ENCODE peak calls at places on chromosomes 16 and 17, in six cellular contexts. I is progenitor cell of endocrine pancreas, M is OCI-LY7, N is fibroblast of lung, Z is foreskin keratinocyte, E is lower leg skin. F is an unnamed sample.

GRCh38 chr16:24273511-24273910 is 17.4 kb downstream of the CACNG3 start:
- DNase-seq in I (no peak), M (no peak), N (peak), Z (no peak), E (no peak), F (no peak)

GRCh38 chr16:80006175-80006895 is 405.8 kb upstream of the MAF start:
- DNase-seq in I (no peak), M (no peak), N (peak), Z (peak), E (no peak), F (no peak)

GRCh38 chr16:87671221-87671620 is 68.9 kb downstream of the JPH3 start:
- DNase-seq in I (no peak), M (no peak), N (no peak), Z (no peak), E (no peak), F (no peak)

GRCh38 chr17:35713069-35713728 is 18.2 kb upstream of the RASL10B start:
- DNase-seq in I (no peak), M (no peak), N (peak), Z (no peak), E (no peak), F (no peak)

GRCh38 chr17:69142473-69142802 is 743 bp upstream of the ABCA6 start:
- DNase-seq in I (no peak), M (no peak), N (peak), Z (no peak), E (no peak), F (no peak)

GRCh38 chr17:35315283-35315682 is 58.1 kb downstream of the SLFN11 start:
- DNase-seq in I (no peak), M (no peak), N (peak), Z (peak), E (no peak), F (no peak)

GRCh38 chr17:82227629-82228277 is 1.1 kb upstream of the SLC16A3 start:
- DNase-seq in I (no peak), M (no peak), N (no peak), Z (no peak), E (no peak), F (no peak)

GRCh38 chr16:19933740-19934139 is 49.1 kb upstream of the GPRC5B start:
- DNase-seq in I (no peak), M (no peak), N (no peak), Z (no peak), E (no peak), F (no peak)

GRCh38 chr16:29674188-29674587 is 4.8 kb upstream of the QPRT start:
- DNase-seq in I (no peak), M (no peak), N (peak), Z (no peak), E (no peak), F (no peak)

GRCh38 chr17:8818047-8818446 is 18.9 kb upstream of the MFSD6L start:
- DNase-seq in I (no peak), M (no peak), N (no peak), Z (no peak), E (peak), F (no peak)

GRCh38 chr16:49951568-49952195 is 73.3 kb upstream of the CNEP1R1 start:
- DNase-seq in I (no peak), M (no peak), N (no peak), Z (no peak), E (peak), F (no peak)

GRCh38 chr17:3609689-3610088 is 478 bp upstream of the TRPV1 start:
- DNase-seq in I (no peak), M (no peak), N (no peak), Z (no peak), E (no peak), F (no peak)

GRCh38 chr16:14353340-14353739 is 276.7 kb downstream of the PARN start:
- DNase-seq in I (no peak), M (peak), N (no peak), Z (no peak), E (no peak), F (no peak)

GRCh38 chr16:23679274-23679985 is 741 bp downstream of the PLK1 start:
- DNase-seq in I (no peak), M (peak), N (peak), Z (no peak), E (peak), F (no peak)

GRCh38 chr16:49150341-49150740 is 131.3 kb downstream of the CBLN1 start:
- DNase-seq in I (no peak), M (peak), N (no peak), Z (no peak), E (no peak), F (no peak)

GRCh38 chr16:4693956-4694663 is 748 bp downstream of the NUDT16L1 start:
- DNase-seq in I (no peak), M (peak), N (peak), Z (no peak), E (peak), F (no peak)

GRCh38 chr16:88706288-88706964 is at the start of the genes CTU2 and RNF166:
- DNase-seq in I (peak), M (peak), N (peak), Z (no peak), E (peak), F (peak)

GRCh38 chr16:22240023-22240697 is 34.1 kb downstream of the EEF2K start:
- DNase-seq in I (no peak), M (no peak), N (no peak), Z (no peak), E (no peak), F (no peak)

GRCh38 chr17:49076575-49077384 is 55.8 kb upstream of the B4GALNT2 start:
- DNase-seq in I (no peak), M (no peak), N (peak), Z (no peak), E (no peak), F (no peak)

GRCh38 chr16:22874394-22874793 is 60.4 kb downstream of the HS3ST2 start:
- DNase-seq in I (no peak), M (no peak), N (no peak), Z (no peak), E (peak), F (no peak)

GRCh38 chr17:83149326-83149725 is 69.9 kb downstream of the METRNL start:
- DNase-seq in I (no peak), M (no peak), N (no peak), Z (no peak), E (peak), F (no peak)

GRCh38 chr17:3887811-3888210 is 5.0 kb downstream of the CAMKK1 start:
- DNase-seq in I (no peak), M (no peak), N (no peak), Z (no peak), E (no peak), F (no peak)

GRCh38 chr17:10118788-10119130 is 79.6 kb downstream of the GAS7 start:
- DNase-seq in I (no peak), M (no peak), N (no peak), Z (no peak), E (no peak), F (no peak)

GRCh38 chr17:55268649-55269480 is 4.1 kb downstream of the HLF start:
- DNase-seq in I (no peak), M (no peak), N (no peak), Z (no peak), E (no peak), F (no peak)

GRCh38 chr17:74282587-74283370 is 8.7 kb downstream of the DNAI2 start:
- DNase-seq in I (no peak), M (no peak), N (peak), Z (peak), E (no peak), F (no peak)

GRCh38 chr16:83215417-83216001 is 588.7 kb downstream of the CDH13 start:
- DNase-seq in I (peak), M (peak), N (peak), Z (peak), E (no peak), F (no peak)

GRCh38 chr16:30997000-30997886 is 12.2 kb downstream of the HSD3B7 start:
- DNase-seq in I (peak), M (peak), N (peak), Z (peak), E (peak), F (peak)

GRCh38 chr17:5772720-5773119 is 188.4 kb upstream of the NLRP1 start:
- DNase-seq in I (no peak), M (no peak), N (peak), Z (no peak), E (no peak), F (no peak)

GRCh38 chr17:57607553-57608120 is 137.5 kb downstream of the CCDC182 start:
- DNase-seq in I (no peak), M (no peak), N (no peak), Z (peak), E (no peak), F (no peak)

GRCh38 chr17:57608369-57609124 is 136.6 kb downstream of the CCDC182 start:
- DNase-seq in I (no peak), M (no peak), N (no peak), Z (no peak), E (no peak), F (no peak)

GRCh38 chr17:57606111-57606875 is 138.8 kb downstream of the CCDC182 start:
- DNase-seq in I (no peak), M (peak), N (no peak), Z (no peak), E (no peak), F (no peak)

GRCh38 chr17:57609878-57610270 is 135.2 kb downstream of the CCDC182 start:
- DNase-seq in I (no peak), M (no peak), N (no peak), Z (no peak), E (no peak), F (no peak)

DNA sequence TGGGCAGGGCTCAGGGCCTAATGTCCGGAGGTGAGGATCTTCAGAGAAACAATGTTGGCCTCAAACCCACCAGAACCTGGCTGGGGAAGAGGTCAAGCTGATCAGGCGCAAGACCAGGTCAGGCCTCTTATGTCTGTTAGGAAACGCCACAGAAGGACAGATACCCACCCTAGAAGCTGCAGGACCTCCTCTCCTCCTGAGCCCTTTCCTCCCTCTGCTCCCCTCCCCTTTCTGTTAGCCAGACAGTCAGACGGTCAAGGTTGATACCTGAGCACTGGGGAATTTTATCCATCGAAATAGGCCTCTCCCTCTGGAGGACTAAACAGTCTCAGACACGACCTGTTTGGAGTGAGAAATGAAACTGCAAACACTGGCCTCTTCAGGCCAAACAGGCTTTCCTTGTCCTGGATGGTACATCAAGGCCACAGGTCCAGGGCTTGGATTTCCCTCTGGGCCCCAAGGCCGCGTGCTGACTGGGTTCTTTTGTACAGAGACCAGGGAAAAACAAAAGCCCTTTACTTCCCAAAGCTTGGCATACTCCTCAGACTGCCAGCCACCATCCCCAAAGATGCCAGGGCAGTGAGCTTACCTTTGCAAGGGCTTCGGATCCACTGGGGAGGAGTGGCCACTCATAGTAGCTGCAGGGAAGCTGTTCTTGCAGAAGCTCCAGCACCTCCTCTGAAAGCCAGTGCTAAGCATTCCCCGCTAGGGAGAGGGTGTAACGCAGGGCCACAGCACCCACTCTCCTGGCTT is 135.8 kb downstream of the CCDC182 start:
- DNase-seq in I (no peak), M (no peak), N (no peak), Z (no peak), E (no peak), F (no peak)
- TF ChIP-seq CTCF in I (no peak), M (no peak), N (no peak), Z (no peak), E (peak), F (no peak)

GRCh38 chr17:17780941-17781590 is 55.7 kb downstream of the SREBF1 start:
- DNase-seq in I (peak), M (no peak), N (peak), Z (no peak), E (no peak), F (no peak)
- TF ChIP-seq CTCF in I (peak), M (no peak), N (no peak), Z (peak), E (no peak), F (no peak)

GRCh38 chr17:39623356-39623950 is 3.3 kb upstream of the PPP1R1B start:
- DNase-seq in I (peak), M (peak), N (peak), Z (no peak), E (peak), F (peak)

GRCh38 chr17:39622380-39623006 is 4.3 kb upstream of the PPP1R1B start:
- DNase-seq in I (no peak), M (peak), N (no peak), Z (no peak), E (no peak), F (no peak)

GRCh38 chr17:39619786-39620101 is 7.0 kb upstream of the PPP1R1B start:
- DNase-seq in I (no peak), M (no peak), N (no peak), Z (no peak), E (no peak), F (no peak)

GRCh38 chr17:39624313-39624712 is 2.4 kb upstream of the PPP1R1B start:
- DNase-seq in I (no peak), M (no peak), N (no peak), Z (no peak), E (no peak), F (no peak)

DNA sequence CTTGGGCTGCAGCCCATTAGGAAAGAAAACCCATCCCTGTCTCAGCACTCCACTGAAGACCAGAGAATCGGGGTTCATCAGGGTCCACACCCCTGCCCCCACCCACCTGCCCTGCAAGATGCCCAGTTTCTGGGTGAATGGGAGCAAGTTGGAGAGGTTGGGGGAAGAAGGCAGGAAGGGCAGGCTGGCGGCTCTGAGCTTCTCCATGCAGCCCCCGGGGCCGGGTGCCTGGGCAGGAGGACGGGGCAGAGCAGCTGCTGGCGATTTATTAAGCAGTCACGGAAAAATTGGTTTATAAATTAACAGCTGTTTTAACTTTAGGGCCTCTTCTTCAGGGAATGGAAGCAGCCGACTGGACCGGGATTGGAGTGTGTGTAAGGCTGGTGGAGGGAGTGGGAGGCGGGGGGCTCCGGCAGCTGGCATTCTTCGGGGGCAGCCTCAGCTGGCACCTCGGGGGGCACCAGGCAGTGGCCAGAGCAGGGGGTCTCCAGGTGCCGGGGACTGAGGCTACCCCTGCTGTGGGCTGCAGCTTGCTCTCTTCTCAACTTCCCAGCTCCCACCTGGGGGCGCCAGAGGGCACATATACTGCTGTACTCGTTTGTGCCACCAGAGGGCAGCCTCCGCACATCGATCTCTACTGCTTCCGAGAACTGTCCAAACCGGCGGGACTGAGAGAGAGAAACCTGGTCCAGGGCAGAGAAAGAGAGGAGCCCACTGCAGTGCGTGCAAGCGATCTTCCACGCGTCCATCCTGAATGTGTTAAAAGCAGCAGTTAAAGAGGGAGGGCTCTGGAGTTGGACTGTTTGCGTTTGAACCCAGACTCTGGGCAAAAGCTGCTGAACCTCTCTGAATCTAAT is 5.0 kb upstream of the PPP1R1B start:
- DNase-seq in I (peak), M (peak), N (peak), Z (no peak), E (peak), F (peak)
- TF ChIP-seq CTCF in I (peak), M (peak), N (peak), Z (peak), E (peak), F (peak)

GRCh38 chr17:38735161-38735997 is 5.2 kb downstream of the CISD3 start:
- DNase-seq in I (peak), M (peak), N (no peak), Z (no peak), E (peak), F (peak)

GRCh38 chr17:38734235-38734633 is 4.1 kb downstream of the CISD3 start:
- DNase-seq in I (no peak), M (no peak), N (no peak), Z (no peak), E (no peak), F (no peak)

GRCh38 chr17:38731526-38732294 is 1.6 kb downstream of the CISD3 start:
- DNase-seq in I (no peak), M (no peak), N (no peak), Z (no peak), E (no peak), F (no peak)

GRCh38 chr17:38732376-38733314 is 2.5 kb downstream of the CISD3 start:
- DNase-seq in I (no peak), M (no peak), N (no peak), Z (no peak), E (no peak), F (no peak)

DNA sequence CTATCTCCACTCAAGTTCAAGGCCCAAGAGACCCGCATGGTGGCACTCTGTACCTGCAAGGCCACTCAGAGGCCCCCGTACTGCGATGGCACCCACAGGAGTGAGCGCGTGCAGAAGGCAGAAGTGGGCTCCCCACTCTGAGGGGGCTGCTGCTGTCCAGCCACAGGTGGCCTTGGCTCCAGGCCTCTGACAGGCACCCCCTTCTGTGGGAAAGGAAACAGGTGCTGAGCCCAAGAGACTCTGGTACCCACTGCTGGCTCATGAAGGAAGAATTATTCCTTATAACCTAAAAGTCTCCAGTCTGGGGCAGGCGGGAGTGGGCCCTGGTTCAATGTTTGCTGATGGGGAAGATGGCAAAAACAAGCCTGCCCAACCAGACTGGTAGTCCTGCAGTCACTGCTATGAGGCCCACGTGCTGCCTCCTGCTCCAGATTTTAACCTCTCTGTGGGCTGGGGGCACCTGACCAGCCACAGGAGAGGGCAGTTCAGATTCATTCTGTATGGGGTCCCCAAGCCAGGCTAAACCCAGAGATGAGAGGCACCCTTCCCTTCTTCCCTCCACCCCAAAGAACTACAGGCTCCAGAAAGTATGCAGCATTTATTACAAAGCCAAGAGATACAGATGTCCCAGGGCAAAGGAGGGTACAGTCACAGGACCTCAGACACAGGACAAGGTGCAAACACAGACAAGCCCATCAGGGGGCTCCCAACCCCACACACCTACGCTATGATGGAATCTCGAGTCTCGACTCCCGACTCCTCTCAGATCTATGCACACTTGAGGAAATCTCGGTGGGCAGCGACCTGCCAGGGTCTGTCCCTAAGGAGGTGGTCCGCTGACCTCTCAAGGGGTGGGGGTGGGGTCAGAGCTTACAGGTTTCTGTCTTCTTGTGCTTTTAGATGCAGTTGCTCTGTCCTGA is 3.4 kb downstream of the CISD3 start:
- DNase-seq in I (no peak), M (peak), N (no peak), Z (no peak), E (no peak), F (no peak)
- TF ChIP-seq CTCF in I (peak), M (peak), N (no peak), Z (peak), E (no peak), F (peak)

GRCh38 chr16:648786-649589 is at the start of gene WDR90:
- DNase-seq in I (peak), M (peak), N (peak), Z (peak), E (peak), F (peak)
- TF ChIP-seq CTCF in I (no peak), M (no peak), N (no peak), Z (no peak), E (no peak), F (no peak)

GRCh38 chr17:76479515-76480048 is 12.2 kb downstream of the AANAT start:
- DNase-seq in I (no peak), M (peak), N (no peak), Z (no peak), E (no peak), F (no peak)
- TF ChIP-seq CTCF in I (no peak), M (no peak), N (no peak), Z (no peak), E (no peak), F (no peak)

DNA sequence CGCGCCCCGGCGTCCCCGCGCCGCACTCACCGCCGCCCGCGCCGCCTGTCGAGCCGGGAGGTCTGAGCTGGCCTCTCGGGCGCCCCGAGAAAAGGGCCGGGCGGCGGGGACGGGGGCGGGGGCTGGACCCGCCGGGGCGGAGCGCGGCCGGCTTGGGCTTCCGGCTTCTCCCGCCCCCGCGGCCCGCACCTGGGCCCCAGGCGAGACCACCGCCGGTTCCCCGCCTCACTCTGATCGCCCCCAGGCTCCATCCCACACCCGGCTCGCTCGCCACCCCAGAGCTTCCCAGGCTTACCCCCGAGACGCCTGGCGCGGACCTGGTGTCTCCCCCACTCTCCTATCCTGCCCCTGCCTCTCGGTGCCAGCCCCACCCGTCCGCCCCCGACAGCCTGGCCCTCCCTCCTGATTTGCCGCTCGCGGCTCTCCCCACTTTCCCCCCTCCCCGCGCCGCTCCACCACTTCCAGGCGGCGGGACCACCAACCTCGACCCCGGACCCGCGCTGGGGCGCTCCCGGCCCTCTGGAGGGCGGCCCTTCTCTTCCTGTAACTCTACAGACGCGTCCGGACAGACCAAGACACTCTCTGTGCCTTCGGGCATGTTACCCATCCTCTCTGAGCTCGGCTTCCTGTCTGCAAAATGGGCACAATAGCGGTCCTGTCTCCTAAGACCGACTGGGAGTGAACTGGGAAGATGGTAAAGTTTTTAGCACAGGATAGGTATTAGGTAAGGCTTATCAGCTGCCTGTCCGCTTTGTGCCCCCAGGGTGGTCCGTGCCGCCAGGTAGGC is at the start of gene LITAF:
- DNase-seq in I (peak), M (peak), N (peak), Z (peak), E (peak), F (peak)
- TF ChIP-seq CTCF in I (no peak), M (peak), N (no peak), Z (peak), E (no peak), F (no peak)

GRCh38 chr17:27430882-27431491 is 25.3 kb upstream of the KSR1 start:
- DNase-seq in I (peak), M (peak), N (peak), Z (no peak), E (no peak), F (no peak)
- TF ChIP-seq CTCF in I (peak), M (peak), N (peak), Z (peak), E (no peak), F (peak)

F was measured in D721Med.